ENCODE peak calls at places on chromosomes 13 and 19, in four cellular contexts. Z is dorsolateral prefrontal cortex, U is pancreas, L is osteocyte. Y is an unnamed sample.

GRCh38 chr19:7971553-7972520 is 28.4 kb upstream of the TIMM44 start:
- DNase-seq in Z (peak; percentile 45), U (no peak), L (no peak), Y (no peak)

GRCh38 chr13:30569901-30570576 is 47.7 kb upstream of the USPL1 start:
- DNase-seq in Z (peak; percentile 53), U (no peak), L (no peak), Y (no peak)

GRCh38 chr13:72463561-72463960 is 263.9 kb downstream of the MZT1 start:
- DNase-seq in Z (no peak), U (no peak), L (no peak), Y (no peak)

GRCh38 chr19:8004723-8005513 is 523 bp downstream of the ELAVL1 start:
- DNase-seq in Z (no peak), U (no peak), L (no peak), Y (peak; percentile 52)

GRCh38 chr19:15180451-15181390 is 20.1 kb downstream of the NOTCH3 start:
- DNase-seq in Z (no peak), U (peak; percentile 65), L (no peak), Y (no peak)

GRCh38 chr19:38850976-38851621 is 1.3 kb upstream of the HNRNPL start:
- DNase-seq in Z (no peak), U (no peak), L (no peak), Y (no peak)

GRCh38 chr19:10565028-10565566 is 713 bp downstream of the KRI1 start:
- DNase-seq in Z (no peak), U (peak; percentile 37), L (no peak), Y (peak; percentile 82)

GRCh38 chr13:38657191-38657590 is 29.7 kb upstream of the FREM2 start:
- DNase-seq in Z (no peak), U (no peak), L (no peak), Y (no peak)

GRCh38 chr19:3771033-3771905 is 759 bp downstream of the RAX2 start:
- DNase-seq in Z (no peak), U (no peak), L (no peak), Y (no peak)

GRCh38 chr13:65063753-65064152 is 2166.4 kb downstream of the PCDH9 start:
- DNase-seq in Z (no peak), U (no peak), L (no peak), Y (no peak)

GRCh38 chr19:8515317-8515716 is 1.4 kb upstream of the ZNF414 start:
- DNase-seq in Z (no peak), U (no peak), L (no peak), Y (no peak)

GRCh38 chr13:35888327-35888940 is 242.7 kb downstream of the DCLK1 start:
- DNase-seq in Z (no peak), U (no peak), L (no peak), Y (no peak)

GRCh38 chr13:90448466-90449037 is 898.9 kb upstream of the MIR17HG start:
- DNase-seq in Z (no peak), U (no peak), L (no peak), Y (no peak)

GRCh38 chr13:107865643-107866006 is 349.7 kb downstream of the LIG4 start:
- DNase-seq in Z (no peak), U (no peak), L (no peak), Y (no peak)

GRCh38 chr13:107441279-107441678 is 774.1 kb downstream of the LIG4 start:
- DNase-seq in Z (no peak), U (no peak), L (no peak), Y (no peak)

GRCh38 chr19:1822210-1822609 is 10.1 kb upstream of the ATP8B3 start:
- DNase-seq in Z (no peak), U (no peak), L (no peak), Y (no peak)

GRCh38 chr13:72539925-72540324 is 187.5 kb downstream of the MZT1 start:
- DNase-seq in Z (no peak), U (no peak), L (no peak), Y (no peak)

GRCh38 chr13:22561581-22561980 is 619.2 kb upstream of the SGCG start:
- DNase-seq in Z (no peak), U (no peak), L (no peak), Y (no peak)

GRCh38 chr19:15129856-15130580 is 22.8 kb downstream of the SYDE1 start:
- DNase-seq in Z (no peak), U (no peak), L (no peak), Y (no peak)

GRCh38 chr19:11693505-11694499 is 44.9 kb downstream of the ZNF823 start:
- DNase-seq in Z (no peak), U (no peak), L (no peak), Y (no peak)

GRCh38 chr13:36788276-36788675 is 30.7 kb upstream of the RFXAP start:
- DNase-seq in Z (no peak), U (no peak), L (no peak), Y (no peak)

GRCh38 chr19:28569132-28570114 is 643.5 kb downstream of the UQCRFS1 start:
- DNase-seq in Z (no peak), U (no peak), L (no peak), Y (no peak)

GRCh38 chr19:48568345-48568886 is 16.4 kb downstream of the SULT2B1 start:
- DNase-seq in Z (peak; percentile 89), U (peak; percentile 82), L (peak; percentile 88), Y (no peak)

GRCh38 chr19:17512574-17512939 is 1.1 kb downstream of the PGLS start:
- DNase-seq in Z (no peak), U (no peak), L (no peak), Y (no peak)

GRCh38 chr19:10420444-10421239 is at the start of gene PDE4A:
- DNase-seq in Z (no peak), U (no peak), L (no peak), Y (peak; percentile 71)

GRCh38 chr19:43457809-43458208 is 7.6 kb downstream of the LYPD3 start:
- DNase-seq in Z (no peak), U (no peak), L (no peak), Y (no peak)

GRCh38 chr19:54208784-54209057 is 8.1 kb downstream of the RPS9 start:
- DNase-seq in Z (no peak), U (no peak), L (no peak), Y (no peak)

GRCh38 chr13:114341003-114341777 is 26.9 kb downstream of the CHAMP1 start:
- DNase-seq in Z (no peak), U (no peak), L (no peak), Y (no peak)

GRCh38 chr13:74675185-74675584 is 541.0 kb upstream of the KLF12 start:
- DNase-seq in Z (no peak), U (no peak), L (no peak), Y (no peak)

GRCh38 chr13:41693434-41693833 is 236.1 kb downstream of the RGCC start:
- DNase-seq in Z (no peak), U (no peak), L (no peak), Y (no peak)

GRCh38 chr13:43286769-43287168 is 263.4 kb downstream of the DNAJC15 start:
- DNase-seq in Z (no peak), U (no peak), L (no peak), Y (no peak)

GRCh38 chr19:6241680-6242079 is 38.1 kb downstream of the MLLT1 start:
- DNase-seq in Z (peak; percentile 94), U (peak; percentile 39), L (no peak), Y (no peak)

GRCh38 chr19:17555929-17556813 is 722 bp downstream of the COLGALT1 start:
- DNase-seq in Z (peak; percentile 72), U (peak; percentile 46), L (no peak), Y (no peak)

GRCh38 chr19:33411621-33412180 is 38.2 kb downstream of the CEBPG start:
- DNase-seq in Z (no peak), U (no peak), L (no peak), Y (no peak)

GRCh38 chr13:22060187-22060586 is 389.3 kb downstream of the FGF9 start:
- DNase-seq in Z (no peak), U (no peak), L (no peak), Y (no peak)

GRCh38 chr19:58326914-58327726 is at the start of gene ZSCAN22:
- DNase-seq in Z (peak; percentile 98), U (peak; percentile 96), L (peak; percentile 97), Y (peak; percentile 92)

GRCh38 chr19:58330458-58330857 is 3.7 kb downstream of the ZSCAN22 start:
- DNase-seq in Z (no peak), U (no peak), L (no peak), Y (no peak)

GRCh38 chr19:58326501-58326913 is 287 bp upstream of the ZSCAN22 start:
- DNase-seq in Z (no peak), U (no peak), L (no peak), Y (no peak)

GRCh38 chr19:58325623-58326022 is 1.2 kb upstream of the ZSCAN22 start:
- DNase-seq in Z (no peak), U (no peak), L (no peak), Y (no peak)

DNA sequence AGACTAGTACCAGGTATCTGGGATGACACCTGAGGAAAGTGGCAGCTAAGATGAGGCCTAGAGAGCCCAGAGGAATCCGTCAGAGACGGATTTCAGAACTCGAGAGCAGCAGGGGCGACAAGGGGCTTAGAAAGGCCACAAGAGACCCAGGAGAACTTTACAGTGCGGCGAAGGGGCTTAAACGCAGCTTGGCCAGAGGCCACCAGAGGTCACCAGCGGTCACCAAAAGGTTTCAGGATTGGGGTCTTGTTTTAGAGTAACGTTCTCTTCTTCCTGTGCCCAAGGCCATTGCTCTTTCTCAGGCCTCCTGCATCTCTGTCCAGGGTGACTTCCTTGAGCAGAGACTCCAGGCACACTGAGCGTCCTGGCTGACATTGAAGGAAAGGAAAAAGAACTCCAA is 2.2 kb downstream of the ZSCAN22 start:
- DNase-seq in Z (no peak), U (no peak), L (no peak), Y (no peak)
- TF ChIP-seq CTCF in Z (no peak), U (no peak), L (peak; percentile 13), Y (no peak)

GRCh38 chr13:110492299-110493160 is 69.0 kb downstream of the RAB20 start:
- DNase-seq in Z (no peak), U (no peak), L (no peak), Y (no peak)

GRCh38 chr13:110495376-110495775 is 66.1 kb downstream of the RAB20 start:
- DNase-seq in Z (no peak), U (no peak), L (no peak), Y (no peak)

GRCh38 chr13:110491869-110492268 is 69.7 kb downstream of the RAB20 start:
- DNase-seq in Z (no peak), U (no peak), L (no peak), Y (no peak)

GRCh38 chr13:110493613-110494012 is 67.9 kb downstream of the RAB20 start:
- DNase-seq in Z (no peak), U (no peak), L (no peak), Y (no peak)

GRCh38 chr13:110493161-110493593 is 68.3 kb downstream of the RAB20 start:
- DNase-seq in Z (no peak), U (no peak), L (no peak), Y (no peak)
- TF ChIP-seq CTCF in Z (no peak), U (no peak), L (no peak), Y (no peak)

GRCh38 chr19:18833141-18833476 is 1.4 kb downstream of the UPF1 start:
- DNase-seq in Z (no peak), U (no peak), L (no peak), Y (no peak)

GRCh38 chr19:18833849-18834643 is 2.3 kb downstream of the UPF1 start:
- DNase-seq in Z (no peak), U (no peak), L (no peak), Y (peak; percentile 29)

GRCh38 chr19:18831524-18832330 is at the start of gene UPF1:
- DNase-seq in Z (peak; percentile 94), U (peak; percentile 93), L (peak; percentile 98), Y (peak; percentile 97)

GRCh38 chr19:18830488-18830887 is 1.3 kb upstream of the UPF1 start:
- DNase-seq in Z (no peak), U (no peak), L (no peak), Y (no peak)

GRCh38 chr19:18832331-18833140 is 777 bp downstream of the UPF1 start:
- DNase-seq in Z (no peak), U (no peak), L (no peak), Y (peak; percentile 59)
- TF ChIP-seq CTCF in Z (no peak), U (no peak), L (no peak), Y (no peak)

GRCh38 chr19:13902993-13903555 is 2.8 kb downstream of the BRME1 start:
- DNase-seq in Z (no peak), U (no peak), L (no peak), Y (no peak)
- TF ChIP-seq CTCF in Z (peak; percentile 32), U (no peak), L (peak; percentile 46), Y (peak; percentile 17)

Y was measured in GM20000.